ENCODE peak calls at places on chromosome X, in six cellular contexts. F is activated naive CD8-positive, alpha-beta T cell treated with anti-CD3 and anti-CD28 coated beads, Interleukin-2, amount 50 U/mL, for 24 hours; W is activated T-cell treated with anti-CD3 and anti-CD28 coated beads, Interleukin-2, amount 50 U/mL, for 1 hour; Y is AG04449; L is HS-5; H is CD4-positive, alpha-beta T cell. J is an unnamed sample.

GRCh38 chrX:149829751-149830191 is 48.0 kb downstream of the MAGEA9 start:
- DNase-seq in F (peak), W (no peak), Y (no peak), L (no peak), H (peak), J (no peak)

GRCh38 chrX:37476571-37477188 is 94.8 kb upstream of the LANCL3 start:
- DNase-seq in F (no peak), W (no peak), Y (no peak), L (no peak), H (no peak), J (no peak)

GRCh38 chrX:39020051-39020669 is 218.9 kb downstream of the MID1IP1 start:
- DNase-seq in F (no peak), W (no peak), Y (no peak), L (no peak), H (no peak), J (no peak)

GRCh38 chrX:24494544-24495113 is 29.5 kb downstream of the PDK3 start:
- DNase-seq in F (no peak), W (no peak), Y (peak), L (no peak), H (no peak), J (no peak)

GRCh38 chrX:123274796-123275195 is 90.7 kb downstream of the GRIA3 start:
- DNase-seq in F (no peak), W (no peak), Y (no peak), L (no peak), H (no peak), J (no peak)

GRCh38 chrX:30795981-30796958 is 92.8 kb downstream of the TAB3 start:
- DNase-seq in F (no peak), W (no peak), Y (no peak), L (no peak), H (no peak), J (no peak)

GRCh38 chrX:51144828-51145442 is 187.7 kb upstream of the NUDT10 start:
- DNase-seq in F (peak), W (no peak), Y (no peak), L (no peak), H (peak), J (peak)

GRCh38 chrX:109818921-109819320 is 85.9 kb upstream of the ACSL4 start:
- DNase-seq in F (no peak), W (no peak), Y (no peak), L (no peak), H (no peak), J (no peak)

GRCh38 chrX:136710324-136710951 is 62.5 kb downstream of the CD40LG start:
- DNase-seq in F (no peak), W (no peak), Y (no peak), L (no peak), H (no peak), J (no peak)

GRCh38 chrX:117653396-117653795 is 463.2 kb downstream of the KLHL13 start:
- DNase-seq in F (no peak), W (no peak), Y (no peak), L (no peak), H (no peak), J (no peak)

GRCh38 chrX:136541294-136541693 is 9.3 kb downstream of the VGLL1 start:
- DNase-seq in F (no peak), W (no peak), Y (no peak), L (no peak), H (no peak), J (no peak)

GRCh38 chrX:77894921-77895886 is at the start of gene MAGT1:
- DNase-seq in F (peak), W (peak), Y (peak), L (peak), H (peak), J (peak)

J was measured in NCI-H774.